ENCODE peak calls at places on chromosomes 2 and 18, in six cellular contexts. Q, N, E, R, U and H are unnamed samples.

GRCh38 chr2:88857951-88858406 is 166.5 kb downstream of the RPIA start:
- DNase-seq in Q (peak; percentile 24), N (peak; percentile 28), E (peak; percentile 93), R (no peak), U (no peak), H (no peak)

GRCh38 chr2:177148477-177149154 is 64.0 kb upstream of the HNRNPA3 start:
- DNase-seq in Q (peak; percentile 68), N (peak; percentile 66), E (peak; percentile 76), R (peak; percentile 89), U (no peak), H (peak; percentile 67)

GRCh38 chr18:56460590-56460989 is 177.8 kb downstream of the TXNL1 start:
- DNase-seq in Q (no peak), N (no peak), E (no peak), R (no peak), U (no peak), H (no peak)

GRCh38 chr18:52337286-52337685 is 2.7 kb upstream of the DCC start:
- DNase-seq in Q (peak; percentile 70), N (no peak), E (peak; percentile 73), R (no peak), U (no peak), H (no peak)

GRCh38 chr2:119011162-119011909 is 69.3 kb downstream of the MARCO start:
- DNase-seq in Q (peak; percentile 30), N (peak; percentile 36), E (peak; percentile 52), R (peak; percentile 63), U (no peak), H (no peak)

GRCh38 chr2:3959372-3959771 is 256.0 kb downstream of the DCDC2C start:
- DNase-seq in Q (peak; percentile 28), N (no peak), E (peak; percentile 57), R (no peak), U (peak; percentile 22), H (no peak)

GRCh38 chr2:238924032-238924431 is 76.1 kb downstream of the TWIST2 start:
- DNase-seq in Q (no peak), N (no peak), E (no peak), R (no peak), U (no peak), H (no peak)

GRCh38 chr2:168192143-168192785 is 55.1 kb downstream of the STK39 start:
- DNase-seq in Q (no peak), N (no peak), E (no peak), R (no peak), U (no peak), H (no peak)

GRCh38 chr2:226080323-226080722 is 680.8 kb downstream of the NYAP2 start:
- DNase-seq in Q (peak; percentile 64), N (no peak), E (peak; percentile 70), R (no peak), U (no peak), H (peak; percentile 42)

GRCh38 chr2:36549063-36549662 is 48.8 kb downstream of the FEZ2 start:
- DNase-seq in Q (peak; percentile 21), N (no peak), E (peak; percentile 42), R (no peak), U (no peak), H (no peak)

GRCh38 chr2:171523339-171523931 is 1.2 kb downstream of the CYBRD1 start:
- DNase-seq in Q (peak; percentile 75), N (peak; percentile 79), E (peak; percentile 83), R (peak; percentile 89), U (no peak), H (peak; percentile 65)

GRCh38 chr2:26330114-26330581 is 15.8 kb upstream of the SELENOI start:
- DNase-seq in Q (peak; percentile 88), N (peak; percentile 76), E (peak; percentile 90), R (peak; percentile 97), U (peak; percentile 50), H (peak; percentile 83)

GRCh38 chr18:59057969-59058368 is 81.7 kb upstream of the SEC11C start:
- DNase-seq in Q (peak; percentile 87), N (no peak), E (peak; percentile 21), R (no peak), U (no peak), H (peak; percentile 22)

GRCh38 chr2:231452799-231453508 is 11.3 kb downstream of the NCL start:
- DNase-seq in Q (no peak), N (no peak), E (peak; percentile 23), R (peak; percentile 54), U (no peak), H (no peak)

GRCh38 chr2:65420712-65421431 is 11.5 kb downstream of the SPRED2 start:
- DNase-seq in Q (peak; percentile 54), N (peak; percentile 25), E (peak; percentile 57), R (no peak), U (no peak), H (peak; percentile 40)

GRCh38 chr2:37318401-37318800 is 6.2 kb downstream of the PRKD3 start:
- DNase-seq in Q (peak; percentile 55), N (no peak), E (peak; percentile 92), R (no peak), U (no peak), H (peak; percentile 46)

GRCh38 chr2:234146087-234146826 is 95.8 kb downstream of the SPP2 start:
- DNase-seq in Q (peak; percentile 95), N (no peak), E (peak; percentile 78), R (peak; percentile 63), U (no peak), H (peak; percentile 72)

GRCh38 chr2:100178864-100179263 is 36.5 kb upstream of the AFF3 start:
- DNase-seq in Q (no peak), N (no peak), E (no peak), R (no peak), U (no peak), H (no peak)

GRCh38 chr2:164840458-164840929 is 1.1 kb downstream of the COBLL1 start:
- DNase-seq in Q (no peak), N (peak; percentile 50), E (peak; percentile 50), R (peak; percentile 80), U (peak; percentile 95), H (no peak)

GRCh38 chr2:231522418-231523180 is 7.6 kb downstream of the NMUR1 start:
- DNase-seq in Q (peak; percentile 76), N (no peak), E (peak; percentile 45), R (no peak), U (no peak), H (no peak)

GRCh38 chr2:121038831-121039230 is 246.2 kb downstream of the TFCP2L1 start:
- DNase-seq in Q (no peak), N (no peak), E (no peak), R (peak; percentile 52), U (no peak), H (no peak)

GRCh38 chr18:79495591-79496071 is 99.9 kb downstream of the NFATC1 start:
- DNase-seq in Q (no peak), N (no peak), E (no peak), R (no peak), U (no peak), H (no peak)

GRCh38 chr2:39275016-39275415 is 31.2 kb upstream of the CDKL4 start:
- DNase-seq in Q (no peak), N (no peak), E (no peak), R (no peak), U (no peak), H (no peak)

GRCh38 chr2:98883780-98884211 is 52.2 kb downstream of the CRACDL start:
- DNase-seq in Q (peak; percentile 64), N (no peak), E (no peak), R (no peak), U (no peak), H (no peak)

GRCh38 chr2:62293490-62294212 is 97.7 kb downstream of the B3GNT2 start:
- DNase-seq in Q (peak; percentile 23), N (peak; percentile 54), E (peak; percentile 35), R (peak; percentile 87), U (peak; percentile 88), H (no peak)

GRCh38 chr2:8376603-8377423 is 305.0 kb upstream of the ID2 start:
- DNase-seq in Q (no peak), N (no peak), E (no peak), R (no peak), U (no peak), H (no peak)

GRCh38 chr18:49021433-49022129 is 70.8 kb upstream of the SMAD7 start:
- DNase-seq in Q (peak; percentile 41), N (no peak), E (peak; percentile 63), R (peak; percentile 70), U (no peak), H (peak; percentile 14)

GRCh38 chr2:189260361-189260761 is 80.8 kb upstream of the COL5A2 start:
- DNase-seq in Q (peak; percentile 90), N (no peak), E (peak; percentile 71), R (no peak), U (no peak), H (no peak)

GRCh38 chr18:73980289-73980979 is 167.2 kb downstream of the FBXO15 start:
- DNase-seq in Q (peak; percentile 51), N (no peak), E (peak; percentile 53), R (no peak), U (no peak), H (no peak)

GRCh38 chr2:161159829-161160225 is 401 bp upstream of the TANK start:
- DNase-seq in Q (no peak), N (no peak), E (no peak), R (no peak), U (no peak), H (no peak)

GRCh38 chr2:161163438-161163837 is 3.2 kb downstream of the TANK start:
- DNase-seq in Q (no peak), N (no peak), E (no peak), R (no peak), U (no peak), H (no peak)

GRCh38 chr2:161161074-161161577 is 898 bp downstream of the TANK start:
- DNase-seq in Q (peak; percentile 10), N (no peak), E (peak; percentile 26), R (no peak), U (no peak), H (no peak)

GRCh38 chr2:161158882-161159281 is 1.3 kb upstream of the TANK start:
- DNase-seq in Q (peak; percentile 44), N (no peak), E (no peak), R (no peak), U (no peak), H (no peak)

GRCh38 chr2:161160226-161161073 is at the start of gene TANK:
- DNase-seq in Q (peak; percentile 99), N (peak; percentile 91), E (peak; percentile 98), R (peak; percentile 97), U (peak; percentile 87), H (peak; percentile 89)
- TF ChIP-seq CTCF in Q (no peak), N (no peak), E (peak; percentile 29), R (no peak), U (no peak), H (peak; percentile 23)

GRCh38 chr18:62187543-62188378 is 706 bp downstream of the RELCH start:
- DNase-seq in Q (peak; percentile 30), N (peak; percentile 12), E (peak; percentile 50), R (peak; percentile 66), U (no peak), H (peak; percentile 23)
- TF ChIP-seq CTCF in Q (peak; percentile 10), N (no peak), E (peak; percentile 36), R (no peak), U (no peak), H (peak; percentile 59)

GRCh38 chr2:43839776-43840564 is 1.2 kb downstream of the ABCG8 start:
- DNase-seq in Q (no peak), N (no peak), E (no peak), R (peak; percentile 28), U (no peak), H (no peak)
- TF ChIP-seq CTCF in Q (no peak), N (no peak), E (no peak), R (no peak), U (no peak), H (no peak)

GRCh38 chr2:221962186-221962585 is 336.6 kb downstream of the PAX3 start:
- DNase-seq in Q (no peak), N (no peak), E (no peak), R (no peak), U (no peak), H (no peak)

GRCh38 chr2:221961561-221961960 is 337.2 kb downstream of the PAX3 start:
- DNase-seq in Q (no peak), N (no peak), E (no peak), R (no peak), U (no peak), H (no peak)

GRCh38 chr2:221958224-221958623 is 340.6 kb downstream of the PAX3 start:
- DNase-seq in Q (peak; percentile 8), N (no peak), E (no peak), R (no peak), U (no peak), H (no peak)
- TF ChIP-seq CTCF in Q (no peak), N (no peak), E (no peak), R (no peak), U (no peak), H (no peak)